ENCODE peak calls at places on chromosome 1, in eight cellular contexts. One of them, this sample, is unnamed.
A peak's percentile ranks its signal among the peaks of the same experiment; 100 is the strongest.

GRCh38 chr1:39452540-39452939 is 38.9 kb upstream of the BMP8A start:
- DNase-seq in progenitor cell of endocrine pancreas: no peak
- DNase-seq in PC-9: no peak
- DNase-seq in activated B cell treated with CpG ODN at 0.5 μM for 24 hours: no peak
- DNase-seq in transverse colon: no peak
- DNase-seq in MM.1S: no peak
- DNase-seq in hepatocyte: no peak
- DNase-seq in type B pancreatic cell: no peak
- DNase-seq in this sample: no peak

GRCh38 chr1:217564833-217565232 is 66.1 kb downstream of the GPATCH2 start:
- DNase-seq in type B pancreatic cell: no peak
- DNase-seq in PC-9: no peak
- DNase-seq in progenitor cell of endocrine pancreas: no peak
- DNase-seq in activated B cell treated with CpG ODN at 0.5 μM for 24 hours: no peak
- DNase-seq in MM.1S: no peak
- DNase-seq in transverse colon: no peak
- DNase-seq in hepatocyte: no peak
- DNase-seq in this sample: no peak

GRCh38 chr1:151815716-151816327 is 10.6 kb upstream of the LINGO4 start:
- DNase-seq in activated B cell treated with CpG ODN at 0.5 μM for 24 hours: no peak
- DNase-seq in transverse colon: peak; percentile 48
- DNase-seq in progenitor cell of endocrine pancreas: no peak
- DNase-seq in type B pancreatic cell: no peak
- DNase-seq in PC-9: no peak
- DNase-seq in hepatocyte: no peak
- DNase-seq in MM.1S: peak; percentile 92
- DNase-seq in this sample: no peak

GRCh38 chr1:1770102-1770501 is 8.2 kb downstream of the NADK start:
- DNase-seq in MM.1S: no peak
- DNase-seq in hepatocyte: no peak
- DNase-seq in type B pancreatic cell: no peak
- DNase-seq in activated B cell treated with CpG ODN at 0.5 μM for 24 hours: no peak
- DNase-seq in PC-9: no peak
- DNase-seq in transverse colon: no peak
- DNase-seq in progenitor cell of endocrine pancreas: no peak
- DNase-seq in this sample: no peak

GRCh38 chr1:91080650-91081049 is 58.8 kb upstream of the ZNF644 start:
- DNase-seq in activated B cell treated with CpG ODN at 0.5 μM for 24 hours: no peak
- DNase-seq in hepatocyte: no peak
- DNase-seq in transverse colon: no peak
- DNase-seq in MM.1S: no peak
- DNase-seq in PC-9: no peak
- DNase-seq in type B pancreatic cell: no peak
- DNase-seq in progenitor cell of endocrine pancreas: no peak
- DNase-seq in this sample: no peak

GRCh38 chr1:90198616-90199015 is 203.7 kb downstream of the ZNF326 start:
- DNase-seq in transverse colon: no peak
- DNase-seq in PC-9: no peak
- DNase-seq in activated B cell treated with CpG ODN at 0.5 μM for 24 hours: no peak
- DNase-seq in MM.1S: no peak
- DNase-seq in hepatocyte: no peak
- DNase-seq in type B pancreatic cell: no peak
- DNase-seq in progenitor cell of endocrine pancreas: no peak
- DNase-seq in this sample: no peak

GRCh38 chr1:212956231-212956630 is 5.9 kb downstream of the VASH2 start:
- DNase-seq in transverse colon: no peak
- DNase-seq in PC-9: no peak
- DNase-seq in type B pancreatic cell: no peak
- DNase-seq in MM.1S: peak; percentile 55
- DNase-seq in progenitor cell of endocrine pancreas: no peak
- DNase-seq in hepatocyte: no peak
- DNase-seq in activated B cell treated with CpG ODN at 0.5 μM for 24 hours: no peak
- DNase-seq in this sample: no peak

GRCh38 chr1:221284028-221284427 is 404.8 kb downstream of the HLX start:
- DNase-seq in transverse colon: no peak
- DNase-seq in PC-9: no peak
- DNase-seq in activated B cell treated with CpG ODN at 0.5 μM for 24 hours: no peak
- DNase-seq in progenitor cell of endocrine pancreas: no peak
- DNase-seq in hepatocyte: peak; percentile 32
- DNase-seq in MM.1S: peak; percentile 25
- DNase-seq in type B pancreatic cell: no peak
- DNase-seq in this sample: no peak

GRCh38 chr1:88462481-88463261 is 221.4 kb upstream of the PKN2 start:
- DNase-seq in MM.1S: peak; percentile 30
- DNase-seq in transverse colon: no peak
- DNase-seq in hepatocyte: peak; percentile 75
- DNase-seq in progenitor cell of endocrine pancreas: peak; percentile 18
- DNase-seq in activated B cell treated with CpG ODN at 0.5 μM for 24 hours: no peak
- DNase-seq in type B pancreatic cell: no peak
- DNase-seq in PC-9: peak; percentile 14
- DNase-seq in this sample: no peak

GRCh38 chr1:32962248-32962896 is 2.2 kb downstream of the RNF19B start:
- DNase-seq in transverse colon: no peak
- DNase-seq in type B pancreatic cell: no peak
- DNase-seq in MM.1S: peak; percentile 80
- DNase-seq in PC-9: no peak
- DNase-seq in activated B cell treated with CpG ODN at 0.5 μM for 24 hours: no peak
- DNase-seq in hepatocyte: no peak
- DNase-seq in progenitor cell of endocrine pancreas: no peak
- DNase-seq in this sample: no peak

GRCh38 chr1:210853276-210853675 is 280.7 kb downstream of the KCNH1 start:
- DNase-seq in progenitor cell of endocrine pancreas: no peak
- DNase-seq in activated B cell treated with CpG ODN at 0.5 μM for 24 hours: no peak
- DNase-seq in type B pancreatic cell: no peak
- DNase-seq in hepatocyte: no peak
- DNase-seq in MM.1S: no peak
- DNase-seq in PC-9: no peak
- DNase-seq in transverse colon: no peak
- DNase-seq in this sample: no peak

GRCh38 chr1:152043870-152044269 is 7.1 kb upstream of the S100A11 start:
- DNase-seq in activated B cell treated with CpG ODN at 0.5 μM for 24 hours: no peak
- DNase-seq in type B pancreatic cell: no peak
- DNase-seq in hepatocyte: no peak
- DNase-seq in MM.1S: no peak
- DNase-seq in transverse colon: no peak
- DNase-seq in progenitor cell of endocrine pancreas: no peak
- DNase-seq in PC-9: no peak
- DNase-seq in this sample: no peak

GRCh38 chr1:5108740-5109139 is 454.3 kb downstream of the AJAP1 start:
- DNase-seq in MM.1S: no peak
- DNase-seq in PC-9: no peak
- DNase-seq in progenitor cell of endocrine pancreas: no peak
- DNase-seq in type B pancreatic cell: no peak
- DNase-seq in hepatocyte: peak; percentile 17
- DNase-seq in transverse colon: no peak
- DNase-seq in activated B cell treated with CpG ODN at 0.5 μM for 24 hours: no peak
- DNase-seq in this sample: no peak

GRCh38 chr1:59057211-59057694 is 239.6 kb upstream of the FGGY start:
- DNase-seq in MM.1S: no peak
- DNase-seq in hepatocyte: peak; percentile 91
- DNase-seq in type B pancreatic cell: peak; percentile 73
- DNase-seq in transverse colon: peak; percentile 47
- DNase-seq in progenitor cell of endocrine pancreas: no peak
- DNase-seq in PC-9: peak; percentile 50
- DNase-seq in activated B cell treated with CpG ODN at 0.5 μM for 24 hours: no peak
- DNase-seq in this sample: peak; percentile 62

GRCh38 chr1:111538343-111539035 is 35.1 kb upstream of the ADORA3 start:
- DNase-seq in MM.1S: no peak
- DNase-seq in activated B cell treated with CpG ODN at 0.5 μM for 24 hours: no peak
- DNase-seq in transverse colon: peak; percentile 16
- DNase-seq in progenitor cell of endocrine pancreas: no peak
- DNase-seq in PC-9: peak; percentile 35
- DNase-seq in hepatocyte: peak; percentile 34
- DNase-seq in type B pancreatic cell: no peak
- DNase-seq in this sample: no peak

GRCh38 chr1:194208674-194209073 is 1022.3 kb upstream of the B3GALT2 start:
- DNase-seq in progenitor cell of endocrine pancreas: no peak
- DNase-seq in MM.1S: no peak
- DNase-seq in activated B cell treated with CpG ODN at 0.5 μM for 24 hours: no peak
- DNase-seq in type B pancreatic cell: no peak
- DNase-seq in PC-9: no peak
- DNase-seq in transverse colon: no peak
- DNase-seq in hepatocyte: no peak
- DNase-seq in this sample: no peak

GRCh38 chr1:171664976-171665375 is 12.5 kb upstream of the MYOC start:
- DNase-seq in MM.1S: no peak
- DNase-seq in transverse colon: no peak
- DNase-seq in PC-9: no peak
- DNase-seq in type B pancreatic cell: no peak
- DNase-seq in activated B cell treated with CpG ODN at 0.5 μM for 24 hours: no peak
- DNase-seq in progenitor cell of endocrine pancreas: no peak
- DNase-seq in hepatocyte: no peak
- DNase-seq in this sample: no peak

GRCh38 chr1:29465755-29466154 is 229.4 kb downstream of the PTPRU start:
- DNase-seq in transverse colon: no peak
- DNase-seq in type B pancreatic cell: no peak
- DNase-seq in MM.1S: peak; percentile 16
- DNase-seq in activated B cell treated with CpG ODN at 0.5 μM for 24 hours: no peak
- DNase-seq in PC-9: no peak
- DNase-seq in hepatocyte: peak; percentile 56
- DNase-seq in progenitor cell of endocrine pancreas: no peak
- DNase-seq in this sample: no peak

GRCh38 chr1:210558302-210558701 is 229.6 kb downstream of the HHAT start:
- DNase-seq in PC-9: no peak
- DNase-seq in activated B cell treated with CpG ODN at 0.5 μM for 24 hours: no peak
- DNase-seq in hepatocyte: peak; percentile 40
- DNase-seq in MM.1S: no peak
- DNase-seq in type B pancreatic cell: no peak
- DNase-seq in progenitor cell of endocrine pancreas: no peak
- DNase-seq in transverse colon: no peak
- DNase-seq in this sample: peak; percentile 67

DNA sequence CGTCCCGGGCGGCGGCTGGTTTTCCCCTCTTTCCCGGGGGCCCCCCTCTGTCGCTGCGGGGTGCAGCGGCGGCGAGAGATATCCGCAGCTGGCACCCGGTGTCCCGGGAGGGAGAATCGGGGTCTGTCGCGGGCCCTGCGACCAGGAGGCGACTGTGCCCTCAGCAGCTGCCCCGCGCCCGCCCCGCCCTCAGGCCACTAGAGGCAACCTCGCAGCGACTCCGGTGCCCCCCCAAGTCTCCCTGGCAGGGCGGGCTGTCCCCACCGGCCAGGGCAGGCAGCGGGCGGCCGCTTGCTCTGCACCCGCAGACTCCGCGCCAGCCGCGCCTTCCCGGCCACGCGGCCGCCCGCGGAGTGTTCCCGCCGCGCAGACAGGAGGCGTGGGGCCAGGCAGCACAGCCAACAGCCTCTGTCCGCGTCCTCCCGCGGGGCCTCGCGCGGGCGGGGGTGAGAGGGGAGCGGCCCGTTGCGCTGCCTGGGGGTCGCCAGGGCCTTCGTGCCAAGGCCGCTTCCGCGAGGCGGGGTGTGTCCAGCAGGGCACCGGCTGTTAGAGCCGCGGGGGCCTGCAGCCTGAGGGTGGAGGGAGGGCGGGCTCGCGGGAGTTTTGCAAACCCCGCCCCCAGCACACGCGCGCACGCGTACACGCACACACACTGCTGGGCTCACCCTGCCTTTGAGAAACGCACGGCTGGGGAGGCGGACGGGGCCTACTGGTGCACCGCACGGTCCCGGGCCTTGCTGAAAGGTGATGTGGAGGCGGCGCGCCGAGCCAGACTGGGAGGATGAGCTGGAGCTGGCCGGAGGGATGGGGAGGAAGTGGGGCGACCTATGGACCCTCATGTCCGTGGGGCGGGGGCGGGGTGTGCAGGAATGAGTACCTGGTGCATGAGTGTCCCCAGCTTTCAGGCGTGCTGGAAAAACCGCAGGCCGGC is 41.4 kb downstream of the KIAA1614 start:
- DNase-seq in transverse colon: peak; percentile 79
- DNase-seq in hepatocyte: no peak
- DNase-seq in activated B cell treated with CpG ODN at 0.5 μM for 24 hours: peak; percentile 46
- DNase-seq in type B pancreatic cell: no peak
- DNase-seq in progenitor cell of endocrine pancreas: no peak
- DNase-seq in PC-9: peak; percentile 49
- DNase-seq in MM.1S: peak; percentile 84
- DNase-seq in this sample: no peak
- TF ChIP-seq CTCF in transverse colon: no peak
- TF ChIP-seq CTCF in hepatocyte: no peak
- TF ChIP-seq CTCF in activated B cell treated with CpG ODN at 0.5 μM for 24 hours: no peak
- TF ChIP-seq CTCF in type B pancreatic cell: no peak
- TF ChIP-seq CTCF in progenitor cell of endocrine pancreas: no peak
- TF ChIP-seq CTCF in PC-9: no peak
- TF ChIP-seq CTCF in MM.1S: peak; percentile 18
- TF ChIP-seq CTCF in this sample: no peak

DNA sequence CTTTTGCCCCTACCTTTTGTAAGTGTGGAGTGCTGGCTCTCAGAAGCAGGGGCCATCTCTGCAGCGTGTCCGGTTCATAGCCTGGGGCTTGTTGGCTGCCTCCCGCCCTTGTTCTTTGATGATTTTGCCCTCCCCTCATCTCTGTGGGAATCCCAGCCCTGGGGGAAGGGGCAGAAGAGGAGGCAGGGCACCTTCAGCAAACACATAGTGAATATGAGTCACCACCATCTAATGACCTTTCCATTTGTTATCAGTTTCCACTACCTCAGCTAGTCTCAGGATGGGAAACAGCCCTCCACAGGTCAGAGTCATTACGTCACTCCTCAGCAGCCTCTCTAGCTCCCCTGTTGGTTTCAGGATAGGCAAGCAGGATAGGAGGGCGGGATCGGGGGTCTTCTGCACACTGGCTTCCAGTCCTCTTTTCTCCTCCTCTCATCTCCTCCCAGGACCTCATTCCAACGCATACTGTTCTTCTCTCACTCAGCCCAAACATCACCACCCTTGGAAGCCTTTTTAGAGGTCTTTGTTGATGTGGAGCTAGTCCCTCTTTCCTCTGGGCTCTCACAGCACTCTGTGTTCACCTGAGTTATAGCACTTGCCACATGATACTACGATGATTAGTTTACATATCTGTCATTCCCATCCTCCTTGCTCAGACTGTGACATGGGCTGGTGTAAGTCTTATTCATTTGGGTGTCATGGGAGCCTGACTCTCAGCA is 15.8 kb downstream of the GADD45A start:
- DNase-seq in hepatocyte: peak; percentile 90
- DNase-seq in type B pancreatic cell: no peak
- DNase-seq in MM.1S: no peak
- DNase-seq in activated B cell treated with CpG ODN at 0.5 μM for 24 hours: no peak
- DNase-seq in PC-9: peak; percentile 84
- DNase-seq in transverse colon: no peak
- DNase-seq in progenitor cell of endocrine pancreas: peak; percentile 27
- DNase-seq in this sample: no peak
- TF ChIP-seq CTCF in hepatocyte: peak; percentile 45
- TF ChIP-seq CTCF in type B pancreatic cell: peak; percentile 60
- TF ChIP-seq CTCF in MM.1S: no peak
- TF ChIP-seq CTCF in activated B cell treated with CpG ODN at 0.5 μM for 24 hours: no peak
- TF ChIP-seq CTCF in PC-9: peak; percentile 55
- TF ChIP-seq CTCF in transverse colon: no peak
- TF ChIP-seq CTCF in progenitor cell of endocrine pancreas: peak; percentile 56
- TF ChIP-seq CTCF in this sample: no peak

GRCh38 chr1:110471131-110471530 is 20.2 kb downstream of the PROK1 start:
- DNase-seq in MM.1S: no peak
- DNase-seq in progenitor cell of endocrine pancreas: no peak
- DNase-seq in activated B cell treated with CpG ODN at 0.5 μM for 24 hours: no peak
- DNase-seq in type B pancreatic cell: no peak
- DNase-seq in hepatocyte: no peak
- DNase-seq in PC-9: no peak
- DNase-seq in transverse colon: no peak
- DNase-seq in this sample: no peak
- TF ChIP-seq CTCF in MM.1S: no peak
- TF ChIP-seq CTCF in progenitor cell of endocrine pancreas: peak; percentile 20
- TF ChIP-seq CTCF in activated B cell treated with CpG ODN at 0.5 μM for 24 hours: no peak
- TF ChIP-seq CTCF in type B pancreatic cell: peak; percentile 19
- TF ChIP-seq CTCF in hepatocyte: no peak
- TF ChIP-seq CTCF in PC-9: no peak
- TF ChIP-seq CTCF in transverse colon: no peak
- TF ChIP-seq CTCF in this sample: no peak

GRCh38 chr1:56429288-56429687 is 150.1 kb downstream of the PLPP3 start:
- DNase-seq in transverse colon: no peak
- DNase-seq in progenitor cell of endocrine pancreas: no peak
- DNase-seq in MM.1S: no peak
- DNase-seq in type B pancreatic cell: no peak
- DNase-seq in PC-9: no peak
- DNase-seq in activated B cell treated with CpG ODN at 0.5 μM for 24 hours: no peak
- DNase-seq in hepatocyte: no peak
- DNase-seq in this sample: no peak
- TF ChIP-seq CTCF in transverse colon: no peak
- TF ChIP-seq CTCF in progenitor cell of endocrine pancreas: no peak
- TF ChIP-seq CTCF in MM.1S: no peak
- TF ChIP-seq CTCF in type B pancreatic cell: no peak
- TF ChIP-seq CTCF in PC-9: no peak
- TF ChIP-seq CTCF in activated B cell treated with CpG ODN at 0.5 μM for 24 hours: no peak
- TF ChIP-seq CTCF in hepatocyte: no peak
- TF ChIP-seq CTCF in this sample: no peak